ENCODE peak calls at places on chromosomes 4 and X, in eight cellular contexts. W is islet precursor cell; N is HepG2; O is GM23338; Y is stimulated activated CD4-positive, alpha-beta T cell treated with anti-CD3 and anti-CD28 coated beads, Interleukin-15, amount 100 ng/mL, for 24 hours; X is non-pigmented ciliary epithelial cell; U is fibroblast of the aortic adventitia; G is pulmonary artery endothelial cell. V is an unnamed sample.
A peak's percentile ranks its signal among the peaks of the same experiment; 100 is the strongest.

GRCh38 chr4:17934286-17934685 is 87.3 kb downstream of the LCORL start:
- DNase-seq in G (no peak), N (no peak), U (peak; percentile 36), O (no peak), X (no peak), W (no peak), Y (no peak), V (no peak)

GRCh38 chrX:74291577-74291963 is 12.4 kb upstream of the ZCCHC13 start:
- DNase-seq in U (no peak), X (no peak), O (no peak), N (no peak), W (no peak), G (no peak), Y (no peak), V (peak; percentile 63)

GRCh38 chr4:8917868-8918783 is 46.5 kb upstream of the HMX1 start:
- DNase-seq in X (peak; percentile 5), W (peak; percentile 88), U (peak; percentile 18), N (peak; percentile 23), Y (peak; percentile 80), O (peak; percentile 82), G (no peak), V (peak; percentile 60)

GRCh38 chr4:4766570-4766969 is 92.9 kb upstream of the MSX1 start:
- DNase-seq in U (no peak), W (no peak), O (no peak), Y (no peak), X (no peak), G (no peak), N (no peak), V (no peak)

GRCh38 chr4:72031868-72032619 is at the start of gene NPFFR2:
- DNase-seq in Y (no peak), N (no peak), U (peak; percentile 2), G (peak; percentile 11), X (peak; percentile 13), W (peak; percentile 93), O (peak; percentile 76), V (no peak)

GRCh38 chr4:66482186-66482585 is 811.9 kb upstream of the EPHA5 start:
- DNase-seq in G (no peak), U (no peak), Y (no peak), O (no peak), N (no peak), X (no peak), W (no peak), V (no peak)

GRCh38 chr4:48831532-48832015 is 686 bp downstream of the OCIAD1 start:
- DNase-seq in N (no peak), X (no peak), U (no peak), W (no peak), O (peak; percentile 5), G (no peak), Y (no peak), V (peak; percentile 63)

GRCh38 chr4:82739292-82740190 is 59.1 kb downstream of the SCD5 start:
- DNase-seq in W (peak; percentile 91), O (peak; percentile 85), N (peak; percentile 58), X (no peak), Y (peak; percentile 86), U (peak; percentile 63), G (peak; percentile 43), V (peak; percentile 74)

GRCh38 chr4:6008092-6008551 is 10.1 kb downstream of the C4orf50 start:
- DNase-seq in G (no peak), N (no peak), W (peak; percentile 86), O (peak; percentile 80), Y (no peak), U (no peak), X (no peak), V (no peak)

GRCh38 chrX:150038977-150039599 is 100.8 kb upstream of the EOLA2 start:
- DNase-seq in X (no peak), Y (no peak), W (no peak), N (no peak), G (no peak), U (no peak), O (no peak), V (no peak)

GRCh38 chr4:107630185-107630705 is 89.8 kb downstream of the PAPSS1 start:
- DNase-seq in Y (no peak), G (no peak), O (no peak), N (no peak), X (no peak), W (no peak), U (no peak), V (no peak)

V was measured in NCI-H69.